ENCODE peak calls at places on chromosome 22, in five cellular contexts. A is psoas muscle, E is omental fat pad, K is bronchial epithelial cell, N is AG04450. M is an unnamed sample.

GRCh38 chr22:35523167-35523928 is 17.3 kb upstream of the RASD2 start:
- DNase-seq in A (no peak), E (no peak), K (no peak), N (no peak), M (no peak)

GRCh38 chr22:50621948-50622722 is 5.8 kb downstream of the ARSA start:
- DNase-seq in A (no peak), E (no peak), K (peak), N (no peak), M (no peak)

GRCh38 chr22:27370987-27371386 is 430.6 kb downstream of the MN1 start:
- DNase-seq in A (no peak), E (no peak), K (no peak), N (no peak), M (no peak)

GRCh38 chr22:36386900-36387663 is 685 bp downstream of the MYH9 start:
- DNase-seq in A (peak), E (no peak), K (no peak), N (no peak), M (peak)

GRCh38 chr22:37419916-37420655 is 7.2 kb downstream of the ELFN2 start:
- DNase-seq in A (no peak), E (no peak), K (peak), N (no peak), M (no peak)

GRCh38 chr22:38733329-38734202 is 22.2 kb downstream of the SUN2 start:
- DNase-seq in A (peak), E (no peak), K (peak), N (peak), M (no peak)

GRCh38 chr22:28999510-29000224 is 62.0 kb downstream of the C22orf31 start:
- DNase-seq in A (no peak), E (no peak), K (no peak), N (no peak), M (no peak)

GRCh38 chr22:49999063-49999900 is 13.3 kb downstream of the IL17REL start:
- DNase-seq in A (no peak), E (peak), K (no peak), N (no peak), M (no peak)

GRCh38 chr22:50145741-50146439 is 24.6 kb upstream of the PANX2 start:
- DNase-seq in A (no peak), E (no peak), K (no peak), N (no peak), M (no peak)

GRCh38 chr22:37240240-37240940 is 3.7 kb downstream of the RAC2 start:
- DNase-seq in A (no peak), E (no peak), K (no peak), N (no peak), M (no peak)

GRCh38 chr22:25069758-25070461 is 117.4 kb downstream of the KIAA1671 start:
- DNase-seq in A (peak), E (no peak), K (no peak), N (no peak), M (no peak)

GRCh38 chr22:36191106-36191836 is 10.3 kb downstream of the APOL4 start:
- DNase-seq in A (peak), E (no peak), K (no peak), N (no peak), M (no peak)

GRCh38 chr22:43152355-43153071 is 1.2 kb downstream of the TSPO start:
- DNase-seq in A (peak), E (peak), K (peak), N (no peak), M (no peak)

DNA sequence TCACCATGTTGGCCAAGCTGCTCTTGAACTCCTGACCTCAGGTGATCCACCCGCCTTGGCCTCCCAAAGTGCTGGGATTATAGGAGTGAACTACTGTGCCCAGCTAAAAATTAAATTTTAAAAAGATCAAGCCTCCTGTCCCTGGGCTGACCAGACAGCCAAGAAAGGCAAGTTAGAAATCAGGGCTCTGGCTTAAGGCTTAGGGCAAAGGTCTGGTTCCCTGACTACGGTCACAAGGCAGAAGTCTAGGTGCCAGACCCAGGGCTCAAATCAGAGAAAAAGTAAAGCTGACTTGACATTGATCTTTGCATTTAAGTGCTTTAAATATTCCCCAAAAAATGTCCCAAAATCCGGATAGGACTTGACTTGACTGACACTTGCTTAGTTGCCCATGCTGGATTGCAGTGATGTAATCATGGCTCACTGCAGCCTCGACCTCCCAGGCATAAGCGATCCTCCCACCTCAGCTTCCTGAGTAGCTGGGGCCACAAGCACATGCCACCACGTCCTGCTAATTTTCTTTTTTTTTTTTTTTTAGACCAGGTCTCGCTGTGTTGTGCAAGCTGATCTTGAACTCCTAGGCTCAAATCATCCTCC is 17.3 kb upstream of the CRKL start:
- DNase-seq in A (no peak), E (no peak), K (no peak), N (no peak), M (no peak)
- TF ChIP-seq CTCF in A (no peak), E (no peak), K (no peak), N (no peak), M (no peak)

GRCh38 chr22:23380230-23380573 is 199.9 kb downstream of the IGLL1 start:
- DNase-seq in A (no peak), E (no peak), K (no peak), N (no peak), M (no peak)

GRCh38 chr22:23373601-23374000 is 193.3 kb downstream of the BCR start:
- DNase-seq in A (no peak), E (no peak), K (no peak), N (no peak), M (no peak)

GRCh38 chr22:23377767-23378166 is 197.5 kb downstream of the BCR start:
- DNase-seq in A (no peak), E (no peak), K (no peak), N (no peak), M (no peak)

GRCh38 chr22:23375031-23375827 is 194.9 kb downstream of the BCR start:
- DNase-seq in A (no peak), E (no peak), K (no peak), N (no peak), M (no peak)

GRCh38 chr22:23376256-23376655 is 195.9 kb downstream of the BCR start:
- DNase-seq in A (no peak), E (no peak), K (peak), N (no peak), M (no peak)
- TF ChIP-seq CTCF in A (no peak), E (no peak), K (peak), N (peak), M (no peak)

GRCh38 chr22:44363214-44363979 is 50.6 kb upstream of the SHISAL1 start:
- DNase-seq in A (peak), E (peak), K (peak), N (peak), M (no peak)
- TF ChIP-seq CTCF in A (no peak), E (no peak), K (no peak), N (no peak), M (no peak)

DNA sequence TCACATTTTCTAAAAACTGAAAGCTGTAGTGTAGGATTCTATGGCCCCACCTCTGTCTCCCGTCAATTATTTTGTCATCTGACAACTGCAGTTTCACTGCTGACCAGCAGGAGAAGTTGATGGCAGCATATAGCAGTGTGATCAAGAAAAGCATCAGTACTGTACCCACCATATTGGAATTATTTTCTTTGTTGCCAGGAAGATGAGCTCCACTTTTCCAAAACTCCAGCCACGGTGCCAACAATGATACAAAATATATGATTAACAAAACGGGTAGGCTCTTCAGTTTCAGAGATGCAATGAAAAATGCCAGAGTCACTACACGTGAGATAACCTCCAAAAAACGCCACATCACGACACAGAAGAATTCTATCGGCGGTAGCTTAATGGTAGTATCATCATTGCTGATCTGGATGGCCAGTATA is 41.3 kb downstream of the XKR3 start:
- DNase-seq in A (no peak), E (no peak), K (no peak), N (no peak), M (no peak)
- TF ChIP-seq CTCF in A (no peak), E (no peak), K (no peak), N (peak), M (peak)

GRCh38 chr22:17369553-17370035 is 334 bp downstream of the CECR2 start:
- DNase-seq in A (peak), E (no peak), K (no peak), N (no peak), M (peak)

GRCh38 chr22:17368727-17369552 is at the start of gene CECR2:
- DNase-seq in A (peak), E (no peak), K (no peak), N (no peak), M (peak)

GRCh38 chr22:17368144-17368726 is 1.0 kb upstream of the CECR2 start:
- DNase-seq in A (no peak), E (no peak), K (no peak), N (no peak), M (peak)

GRCh38 chr22:17366329-17366728 is 2.9 kb upstream of the CECR2 start:
- DNase-seq in A (no peak), E (no peak), K (no peak), N (no peak), M (no peak)

DNA sequence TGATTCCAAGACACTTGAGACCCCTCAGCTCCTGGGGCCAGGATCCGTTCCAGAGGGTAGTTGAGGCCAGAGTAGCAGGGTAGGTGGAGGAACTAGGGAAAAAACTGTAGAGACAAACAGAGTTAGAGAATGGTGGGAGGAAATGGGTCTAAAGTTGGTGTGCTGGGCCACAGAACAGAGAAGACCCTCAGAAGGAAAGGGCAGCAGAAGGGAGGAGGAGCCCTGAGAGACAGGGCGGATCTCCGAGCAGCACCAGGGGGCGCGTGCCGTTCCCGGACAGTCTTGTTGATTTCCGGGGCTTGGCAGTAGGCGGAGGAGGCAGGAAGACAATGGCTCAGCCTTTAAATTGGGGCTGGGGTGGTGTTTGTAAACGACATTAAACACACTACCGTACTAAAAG is 2.4 kb upstream of the CECR2 start:
- DNase-seq in A (peak), E (no peak), K (no peak), N (no peak), M (peak)
- TF ChIP-seq CTCF in A (peak), E (no peak), K (no peak), N (no peak), M (no peak)

GRCh38 chr22:23894710-23895598 is 771 bp downstream of the MIF start:
- DNase-seq in A (peak), E (peak), K (peak), N (peak), M (peak)
- TF ChIP-seq CTCF in A (peak), E (no peak), K (peak), N (peak), M (peak)

DNA sequence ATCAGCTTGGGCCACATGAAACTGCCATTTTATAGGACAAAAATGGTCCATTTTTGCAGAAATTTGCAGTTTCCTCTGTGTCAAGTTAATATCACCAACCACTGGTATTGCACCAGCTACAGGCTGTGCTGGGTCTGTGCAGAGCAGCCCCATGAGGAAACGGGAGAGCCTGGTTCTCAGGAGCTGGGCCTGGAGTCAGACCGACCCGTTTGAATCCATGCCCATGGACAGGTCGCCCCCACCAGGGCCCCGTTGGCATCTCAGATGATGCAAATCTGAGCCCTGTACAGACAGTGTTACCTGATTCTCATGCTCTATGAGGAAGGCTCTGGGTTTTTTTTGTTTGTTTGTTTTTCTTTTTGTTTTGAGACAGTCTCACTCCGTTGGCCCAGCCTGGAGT is 9.8 kb upstream of the SEC14L6 start:
- DNase-seq in A (no peak), E (no peak), K (no peak), N (no peak), M (no peak)
- TF ChIP-seq CTCF in A (no peak), E (no peak), K (peak), N (no peak), M (no peak)

GRCh38 chr22:48719978-48720661 is 1107.6 kb downstream of the BRD1 start:
- DNase-seq in A (no peak), E (no peak), K (no peak), N (no peak), M (no peak)
- TF ChIP-seq CTCF in A (no peak), E (no peak), K (no peak), N (no peak), M (peak)

GRCh38 chr22:19503869-19504268 is 20.3 kb downstream of the CLDN5 start:
- DNase-seq in A (no peak), E (no peak), K (no peak), N (no peak), M (no peak)
- TF ChIP-seq CTCF in A (no peak), E (no peak), K (no peak), N (no peak), M (no peak)

M was measured in mesothelial cell of epicardium.